ENCODE peak calls at places on chromosomes 5 and 9, in six cellular contexts. One of them, this sample, is unnamed.

GRCh38 chr5:121430538-121430937 is 421.1 kb upstream of the FTMT start:
- DNase-seq in HCT116: no peak
- DNase-seq in tibial nerve: no peak
- DNase-seq in H54: no peak
- DNase-seq in A549: no peak
- DNase-seq in ovary: no peak
- DNase-seq in this sample: no peak

GRCh38 chr9:114789006-114789405 is 16.8 kb downstream of the TNFSF15 start:
- DNase-seq in HCT116: no peak
- DNase-seq in ovary: no peak
- DNase-seq in A549: no peak
- DNase-seq in tibial nerve: no peak
- DNase-seq in H54: no peak
- DNase-seq in this sample: no peak

GRCh38 chr5:170640731-170641588 is 137.1 kb downstream of the KCNIP1 start:
- DNase-seq in ovary: no peak
- DNase-seq in A549: no peak
- DNase-seq in tibial nerve: no peak
- DNase-seq in HCT116: no peak
- DNase-seq in H54: no peak
- DNase-seq in this sample: no peak

GRCh38 chr5:61232490-61232889 is 70.2 kb upstream of the SMIM15 start:
- DNase-seq in H54: no peak
- DNase-seq in ovary: no peak
- DNase-seq in tibial nerve: no peak
- DNase-seq in A549: no peak
- DNase-seq in HCT116: no peak
- DNase-seq in this sample: no peak

GRCh38 chr9:117678882-117679281 is 25.3 kb upstream of the TLR4 start:
- DNase-seq in A549: no peak
- DNase-seq in ovary: no peak
- DNase-seq in H54: no peak
- DNase-seq in HCT116: no peak
- DNase-seq in tibial nerve: no peak
- DNase-seq in this sample: no peak

GRCh38 chr9:94097788-94098413 is 13.6 kb downstream of the PTPDC1 start:
- DNase-seq in A549: no peak
- DNase-seq in tibial nerve: no peak
- DNase-seq in H54: peak; percentile 96
- DNase-seq in HCT116: peak; percentile 75
- DNase-seq in ovary: no peak
- DNase-seq in this sample: no peak

GRCh38 chr5:158975363-158975762 is 124.4 kb downstream of the EBF1 start:
- DNase-seq in tibial nerve: no peak
- DNase-seq in HCT116: no peak
- DNase-seq in H54: no peak
- DNase-seq in ovary: no peak
- DNase-seq in A549: no peak
- DNase-seq in this sample: no peak

GRCh38 chr5:133680830-133681555 is 68.7 kb upstream of the FSTL4 start:
- DNase-seq in tibial nerve: no peak
- DNase-seq in HCT116: no peak
- DNase-seq in A549: no peak
- DNase-seq in H54: no peak
- DNase-seq in ovary: no peak
- DNase-seq in this sample: no peak

GRCh38 chr5:31270396-31270795 is 76.9 kb downstream of the CDH6 start:
- DNase-seq in H54: no peak
- DNase-seq in A549: no peak
- DNase-seq in ovary: no peak
- DNase-seq in tibial nerve: no peak
- DNase-seq in HCT116: no peak
- DNase-seq in this sample: no peak

GRCh38 chr9:69248005-69248404 is 73.9 kb downstream of the TJP2 start:
- DNase-seq in A549: no peak
- DNase-seq in tibial nerve: no peak
- DNase-seq in ovary: no peak
- DNase-seq in H54: no peak
- DNase-seq in HCT116: no peak
- DNase-seq in this sample: no peak

GRCh38 chr9:5718296-5719032 is 89.6 kb downstream of the RIC1 start:
- DNase-seq in tibial nerve: no peak
- DNase-seq in H54: no peak
- DNase-seq in ovary: no peak
- DNase-seq in HCT116: no peak
- DNase-seq in A549: no peak
- DNase-seq in this sample: no peak

GRCh38 chr9:131733601-131734061 is 6.2 kb downstream of the RAPGEF1 start:
- DNase-seq in A549: peak; percentile 86
- DNase-seq in ovary: no peak
- DNase-seq in HCT116: no peak
- DNase-seq in H54: peak; percentile 28
- DNase-seq in tibial nerve: no peak
- DNase-seq in this sample: no peak

GRCh38 chr5:127061537-127061936 is 11.8 kb downstream of the C5orf63 start:
- DNase-seq in ovary: no peak
- DNase-seq in HCT116: no peak
- DNase-seq in A549: no peak
- DNase-seq in tibial nerve: no peak
- DNase-seq in H54: no peak
- DNase-seq in this sample: no peak

GRCh38 chr5:127055880-127056653 is 17.2 kb downstream of the C5orf63 start:
- DNase-seq in tibial nerve: no peak
- DNase-seq in H54: no peak
- DNase-seq in ovary: no peak
- DNase-seq in HCT116: no peak
- DNase-seq in A549: no peak
- DNase-seq in this sample: no peak

GRCh38 chr5:127053049-127053448 is 20.3 kb downstream of the C5orf63 start:
- DNase-seq in H54: no peak
- DNase-seq in tibial nerve: no peak
- DNase-seq in ovary: no peak
- DNase-seq in HCT116: no peak
- DNase-seq in A549: no peak
- DNase-seq in this sample: no peak

GRCh38 chr5:127060470-127060985 is 12.8 kb downstream of the C5orf63 start:
- DNase-seq in HCT116: no peak
- DNase-seq in H54: no peak
- DNase-seq in ovary: no peak
- DNase-seq in A549: no peak
- DNase-seq in tibial nerve: no peak
- DNase-seq in this sample: no peak

DNA sequence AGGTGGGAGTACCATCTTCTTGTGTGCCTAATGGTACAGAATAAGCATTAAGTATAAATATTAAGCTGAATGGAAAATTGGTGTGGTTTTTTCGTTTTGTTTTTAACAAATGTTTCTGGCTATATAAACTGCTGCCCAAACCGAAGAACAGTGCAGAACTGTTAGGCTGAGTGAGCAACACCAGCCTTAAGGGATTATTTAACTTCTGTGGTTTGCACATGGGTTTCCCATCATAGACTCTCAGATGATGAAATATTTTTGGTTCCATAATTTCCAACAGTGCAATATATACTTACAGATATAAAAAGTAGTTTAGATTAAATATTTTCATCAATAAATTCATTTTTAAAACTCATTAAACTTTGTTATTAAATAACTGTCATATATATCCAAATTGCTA is 16.4 kb downstream of the C5orf63 start:
- DNase-seq in ovary: no peak
- DNase-seq in H54: no peak
- DNase-seq in A549: no peak
- DNase-seq in HCT116: no peak
- DNase-seq in tibial nerve: no peak
- DNase-seq in this sample: no peak
- TF ChIP-seq POLR2A in ovary: no peak
- TF ChIP-seq POLR2A in H54: no peak
- TF ChIP-seq POLR2A in A549: no peak
- TF ChIP-seq POLR2A in HCT116: no peak
- TF ChIP-seq POLR2A in tibial nerve: no peak
- TF ChIP-seq POLR2A in this sample: no peak

DNA sequence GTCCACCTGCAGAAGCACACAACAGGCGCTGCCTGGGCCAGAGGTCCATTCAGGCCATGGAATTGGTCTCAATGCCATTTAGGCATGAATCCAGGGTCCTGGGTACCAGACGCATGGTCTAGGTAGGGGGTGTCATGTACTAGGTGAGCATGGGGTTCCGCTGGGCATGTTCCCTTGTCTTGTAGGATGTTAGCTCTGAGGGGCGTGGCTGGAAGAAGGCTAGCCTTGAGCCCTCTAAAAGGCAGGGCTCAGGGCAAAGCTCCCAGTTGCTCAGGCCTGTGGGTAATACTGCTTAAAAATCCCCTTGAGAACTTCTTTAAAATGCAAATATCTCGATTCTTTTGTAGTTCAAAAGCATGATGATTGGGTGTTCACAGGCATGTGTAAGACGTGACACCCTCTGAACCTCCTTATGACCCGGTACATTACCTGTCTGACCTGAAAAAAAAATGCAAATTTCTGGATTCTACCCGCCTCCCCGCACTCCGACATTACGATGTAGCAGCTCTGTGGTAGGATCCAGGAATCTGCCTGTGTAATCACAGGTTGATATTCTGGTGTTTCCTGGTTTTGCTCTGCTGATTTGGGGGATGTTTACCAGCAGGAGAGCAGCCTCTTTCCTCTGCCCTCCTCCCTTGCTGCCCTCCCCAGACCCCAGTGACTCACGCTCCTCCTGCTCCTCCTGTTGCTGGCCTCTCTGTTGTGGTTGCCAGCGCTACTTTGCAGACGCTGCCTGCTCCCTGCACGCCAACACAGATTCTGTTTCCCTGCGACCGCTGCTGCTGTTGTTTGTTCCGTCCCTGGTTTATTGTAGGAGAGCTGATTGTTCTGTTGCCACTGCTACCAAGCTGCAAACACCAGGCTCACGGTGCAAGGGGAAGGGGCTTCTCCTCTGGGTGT is 5.7 kb downstream of the TMC1 start:
- DNase-seq in H54: peak; percentile 88
- DNase-seq in HCT116: peak; percentile 51
- DNase-seq in tibial nerve: peak; percentile 57
- DNase-seq in A549: peak; percentile 75
- DNase-seq in ovary: peak; percentile 89
- DNase-seq in this sample: peak; percentile 56
- TF ChIP-seq POLR2A in H54: peak; percentile 47
- TF ChIP-seq POLR2A in HCT116: no peak
- TF ChIP-seq POLR2A in tibial nerve: no peak
- TF ChIP-seq POLR2A in A549: peak; percentile 22
- TF ChIP-seq POLR2A in ovary: peak; percentile 48
- TF ChIP-seq POLR2A in this sample: no peak

GRCh38 chr5:43315697-43316096 is 2.5 kb upstream of the HMGCS1 start:
- DNase-seq in ovary: no peak
- DNase-seq in HCT116: no peak
- DNase-seq in tibial nerve: no peak
- DNase-seq in H54: no peak
- DNase-seq in A549: no peak
- DNase-seq in this sample: no peak

GRCh38 chr5:43316421-43316820 is 3.2 kb upstream of the HMGCS1 start:
- DNase-seq in ovary: no peak
- DNase-seq in A549: no peak
- DNase-seq in tibial nerve: no peak
- DNase-seq in HCT116: no peak
- DNase-seq in H54: no peak
- DNase-seq in this sample: no peak

GRCh38 chr5:43315262-43315661 is 2.0 kb upstream of the HMGCS1 start:
- DNase-seq in H54: no peak
- DNase-seq in ovary: no peak
- DNase-seq in A549: peak; percentile 39
- DNase-seq in tibial nerve: no peak
- DNase-seq in HCT116: peak; percentile 84
- DNase-seq in this sample: no peak

GRCh38 chr5:43320846-43321245 is 7.6 kb upstream of the HMGCS1 start:
- DNase-seq in A549: no peak
- DNase-seq in ovary: no peak
- DNase-seq in tibial nerve: no peak
- DNase-seq in H54: no peak
- DNase-seq in HCT116: no peak
- DNase-seq in this sample: no peak
- TF ChIP-seq POLR2A in A549: no peak
- TF ChIP-seq POLR2A in ovary: no peak
- TF ChIP-seq POLR2A in tibial nerve: no peak
- TF ChIP-seq POLR2A in H54: no peak
- TF ChIP-seq POLR2A in HCT116: no peak
- TF ChIP-seq POLR2A in this sample: no peak

DNA sequence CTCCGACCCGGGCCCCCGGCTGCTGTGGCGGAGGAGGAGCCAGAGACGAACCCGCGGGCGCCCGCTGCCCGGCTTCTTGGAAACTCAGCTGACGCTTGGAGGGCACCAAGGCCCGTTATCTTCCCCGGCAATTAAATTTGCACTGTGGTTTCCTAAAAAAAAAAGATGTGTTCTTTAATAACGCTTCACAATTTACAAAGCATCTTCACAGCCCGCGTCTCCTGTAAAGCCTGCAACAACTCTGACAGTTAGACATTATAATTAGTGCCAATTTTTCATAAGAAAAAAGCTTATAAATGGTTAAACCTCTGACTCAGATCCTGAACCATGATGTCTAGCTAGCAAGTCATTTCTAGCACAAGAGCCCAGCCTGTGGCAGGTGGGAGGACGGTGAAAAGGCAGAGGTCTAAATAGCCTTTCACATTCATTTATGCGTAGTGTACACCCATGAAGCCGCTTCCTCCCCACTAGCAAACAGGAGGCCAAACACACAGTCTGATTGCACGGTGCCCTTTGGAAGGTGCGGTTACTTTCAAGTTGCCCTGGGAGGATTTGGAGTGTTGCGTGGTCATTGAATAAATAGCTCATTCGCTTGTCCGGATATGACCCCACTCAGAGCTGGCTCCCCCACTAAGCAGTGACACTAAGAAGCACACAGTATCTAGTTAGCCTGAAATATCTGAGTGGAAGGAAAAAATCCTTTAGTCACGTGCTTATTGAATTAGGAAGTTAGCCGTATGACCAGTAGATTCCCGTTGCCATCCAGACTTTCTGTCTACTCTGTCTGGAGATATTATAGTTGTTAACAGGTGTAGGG is 505 bp upstream of the ARSB start:
- DNase-seq in H54: peak; percentile 40
- DNase-seq in HCT116: no peak
- DNase-seq in ovary: peak; percentile 45
- DNase-seq in A549: peak; percentile 30
- DNase-seq in tibial nerve: no peak
- DNase-seq in this sample: peak; percentile 24
- TF ChIP-seq POLR2A in H54: no peak
- TF ChIP-seq POLR2A in HCT116: no peak
- TF ChIP-seq POLR2A in ovary: no peak
- TF ChIP-seq POLR2A in A549: no peak
- TF ChIP-seq POLR2A in tibial nerve: no peak
- TF ChIP-seq POLR2A in this sample: no peak